ENCODE peak calls at places on chromosomes 12 and 14, in seven cellular contexts. One of them, this sample, is unnamed. For H3K4me1, the result is how much of the 10 kb centered on the place peaks cover.

GRCh38 chr12:55762646-55763045 is 19.7 kb downstream of the GDF11 start:
- DNase-seq in astrocyte: no peak
- DNase-seq in cardiac muscle cell: no peak
- DNase-seq in tibial nerve: no peak
- DNase-seq in neural progenitor cell: no peak
- DNase-seq in mammary epithelial cell: no peak
- DNase-seq in right lobe of liver: no peak
- DNase-seq in this sample: no peak

GRCh38 chr12:104524026-104524425 is 67.3 kb downstream of the CHST11 start:
- DNase-seq in astrocyte: no peak
- DNase-seq in cardiac muscle cell: no peak
- DNase-seq in tibial nerve: no peak
- DNase-seq in neural progenitor cell: no peak
- DNase-seq in mammary epithelial cell: no peak
- DNase-seq in right lobe of liver: no peak
- DNase-seq in this sample: no peak

GRCh38 chr12:52794479-52795331 is 1.2 kb downstream of the KRT3 start:
- DNase-seq in astrocyte: peak
- DNase-seq in cardiac muscle cell: no peak
- DNase-seq in tibial nerve: no peak
- DNase-seq in neural progenitor cell: no peak
- DNase-seq in mammary epithelial cell: peak
- DNase-seq in right lobe of liver: no peak
- DNase-seq in this sample: no peak

GRCh38 chr12:94616217-94616729 is 34.1 kb downstream of the TMCC3 start:
- DNase-seq in astrocyte: no peak
- DNase-seq in cardiac muscle cell: peak
- DNase-seq in tibial nerve: no peak
- DNase-seq in neural progenitor cell: peak
- DNase-seq in mammary epithelial cell: peak
- DNase-seq in right lobe of liver: no peak
- DNase-seq in this sample: no peak

GRCh38 chr12:24562761-24563392 is 386.0 kb downstream of the BCAT1 start:
- DNase-seq in astrocyte: peak
- DNase-seq in cardiac muscle cell: peak
- DNase-seq in tibial nerve: peak
- DNase-seq in neural progenitor cell: peak
- DNase-seq in mammary epithelial cell: peak
- DNase-seq in right lobe of liver: peak
- DNase-seq in this sample: peak

GRCh38 chr12:48796976-48797375 is 8.1 kb upstream of the ADCY6 start:
- DNase-seq in astrocyte: peak
- DNase-seq in cardiac muscle cell: no peak
- DNase-seq in tibial nerve: no peak
- DNase-seq in neural progenitor cell: no peak
- DNase-seq in mammary epithelial cell: no peak
- DNase-seq in right lobe of liver: no peak
- DNase-seq in this sample: no peak

GRCh38 chr12:56115329-56115728 is 1.1 kb upstream of the RPL41 start:
- DNase-seq in astrocyte: peak
- DNase-seq in cardiac muscle cell: no peak
- DNase-seq in tibial nerve: peak
- DNase-seq in neural progenitor cell: peak
- DNase-seq in mammary epithelial cell: peak
- DNase-seq in right lobe of liver: no peak
- DNase-seq in this sample: no peak

GRCh38 chr12:50525422-50525821 is 20.6 kb downstream of the DIP2B start:
- DNase-seq in astrocyte: no peak
- DNase-seq in cardiac muscle cell: no peak
- DNase-seq in tibial nerve: no peak
- DNase-seq in neural progenitor cell: no peak
- DNase-seq in mammary epithelial cell: no peak
- DNase-seq in right lobe of liver: no peak
- DNase-seq in this sample: no peak

GRCh38 chr12:39503445-39503844 is 60.5 kb upstream of the KIF21A start:
- DNase-seq in astrocyte: peak
- DNase-seq in cardiac muscle cell: no peak
- DNase-seq in tibial nerve: no peak
- DNase-seq in neural progenitor cell: no peak
- DNase-seq in mammary epithelial cell: peak
- DNase-seq in right lobe of liver: no peak
- DNase-seq in this sample: no peak

GRCh38 chr12:81809829-81810595 is 50.9 kb upstream of the PPFIA2 start:
- DNase-seq in astrocyte: no peak
- DNase-seq in cardiac muscle cell: no peak
- DNase-seq in tibial nerve: peak
- DNase-seq in neural progenitor cell: no peak
- DNase-seq in mammary epithelial cell: no peak
- DNase-seq in right lobe of liver: no peak
- DNase-seq in this sample: no peak

GRCh38 chr12:89369166-89369565 is 16.9 kb upstream of the DUSP6 start:
- DNase-seq in astrocyte: peak
- DNase-seq in cardiac muscle cell: no peak
- DNase-seq in tibial nerve: no peak
- DNase-seq in neural progenitor cell: no peak
- DNase-seq in mammary epithelial cell: no peak
- DNase-seq in right lobe of liver: no peak
- DNase-seq in this sample: no peak

GRCh38 chr12:111287125-111287900 is 81.6 kb downstream of the PHETA1 start:
- DNase-seq in astrocyte: no peak
- DNase-seq in cardiac muscle cell: no peak
- DNase-seq in tibial nerve: no peak
- DNase-seq in neural progenitor cell: no peak
- DNase-seq in mammary epithelial cell: no peak
- DNase-seq in right lobe of liver: no peak
- DNase-seq in this sample: no peak

GRCh38 chr12:85155791-85156190 is 119.6 kb downstream of the LRRIQ1 start:
- DNase-seq in astrocyte: peak
- DNase-seq in cardiac muscle cell: peak
- DNase-seq in tibial nerve: no peak
- DNase-seq in neural progenitor cell: peak
- DNase-seq in mammary epithelial cell: no peak
- DNase-seq in right lobe of liver: no peak
- DNase-seq in this sample: no peak

GRCh38 chr14:53409974-53410373 is 256.9 kb upstream of the DDHD1 start:
- DNase-seq in astrocyte: peak
- DNase-seq in cardiac muscle cell: no peak
- DNase-seq in tibial nerve: no peak
- DNase-seq in neural progenitor cell: no peak
- DNase-seq in mammary epithelial cell: no peak
- DNase-seq in right lobe of liver: no peak
- DNase-seq in this sample: no peak

GRCh38 chr12:32134144-32134888 is 27.7 kb downstream of the BICD1 start:
- DNase-seq in astrocyte: peak
- DNase-seq in cardiac muscle cell: no peak
- DNase-seq in tibial nerve: no peak
- DNase-seq in neural progenitor cell: no peak
- DNase-seq in mammary epithelial cell: peak
- DNase-seq in right lobe of liver: no peak
- DNase-seq in this sample: no peak
- TF ChIP-seq CTCF in astrocyte: peak
- TF ChIP-seq CTCF in cardiac muscle cell: no peak
- TF ChIP-seq CTCF in tibial nerve: no peak
- TF ChIP-seq CTCF in neural progenitor cell: no peak
- TF ChIP-seq CTCF in mammary epithelial cell: no peak
- TF ChIP-seq CTCF in right lobe of liver: no peak
- TF ChIP-seq CTCF in this sample: no peak

GRCh38 chr12:70486588-70486987 is 120.5 kb downstream of the KCNMB4 start:
- DNase-seq in astrocyte: peak
- DNase-seq in cardiac muscle cell: no peak
- DNase-seq in tibial nerve: no peak
- DNase-seq in neural progenitor cell: no peak
- DNase-seq in mammary epithelial cell: no peak
- DNase-seq in right lobe of liver: no peak
- DNase-seq in this sample: no peak
- H3K4me3 ChIP-seq in astrocyte: no peak
- H3K4me3 ChIP-seq in cardiac muscle cell: no peak
- H3K4me3 ChIP-seq in tibial nerve: no peak
- H3K4me3 ChIP-seq in neural progenitor cell: no peak
- H3K4me3 ChIP-seq in mammary epithelial cell: no peak
- H3K4me3 ChIP-seq in right lobe of liver: no peak
- H3K4me3 ChIP-seq in this sample: no peak

GRCh38 chr14:55858604-55859003 is 259.6 kb upstream of the PELI2 start:
- DNase-seq in astrocyte: no peak
- DNase-seq in cardiac muscle cell: no peak
- DNase-seq in tibial nerve: no peak
- DNase-seq in neural progenitor cell: no peak
- DNase-seq in mammary epithelial cell: no peak
- DNase-seq in right lobe of liver: no peak
- DNase-seq in this sample: no peak
- H3K4me1 ChIP-seq in astrocyte: under half
- H3K4me1 ChIP-seq in cardiac muscle cell: under half
- H3K4me1 ChIP-seq in tibial nerve: under half
- H3K4me1 ChIP-seq in neural progenitor cell: under half
- H3K4me1 ChIP-seq in mammary epithelial cell: under half
- H3K4me1 ChIP-seq in right lobe of liver: under half
- H3K4me1 ChIP-seq in this sample: under half

DNA sequence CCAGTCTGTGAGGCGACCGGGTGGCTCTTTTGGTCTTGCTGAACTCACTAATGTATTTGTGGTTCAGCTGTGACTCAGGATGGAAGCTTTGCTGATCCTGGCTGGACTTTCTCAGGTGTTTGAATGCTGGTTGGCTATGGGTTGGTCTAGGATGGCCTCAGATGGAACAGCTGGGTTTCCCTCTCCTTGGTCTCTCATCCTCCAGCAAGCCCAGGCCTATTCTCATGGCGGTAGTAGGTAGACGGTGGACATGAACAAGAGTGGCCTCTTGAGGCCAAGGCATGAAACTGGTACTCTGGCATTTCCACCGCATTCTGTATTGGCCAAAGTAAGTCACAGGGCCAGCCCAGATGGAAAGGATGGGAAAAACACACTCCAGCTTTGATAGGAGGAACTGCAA is 11.8 kb upstream of the POLR3B start:
- DNase-seq in astrocyte: peak
- DNase-seq in cardiac muscle cell: peak
- DNase-seq in tibial nerve: peak
- DNase-seq in neural progenitor cell: peak
- DNase-seq in mammary epithelial cell: peak
- DNase-seq in right lobe of liver: no peak
- DNase-seq in this sample: no peak
- TF ChIP-seq CTCF in astrocyte: peak
- TF ChIP-seq CTCF in cardiac muscle cell: peak
- TF ChIP-seq CTCF in tibial nerve: peak
- TF ChIP-seq CTCF in neural progenitor cell: peak
- TF ChIP-seq CTCF in mammary epithelial cell: peak
- TF ChIP-seq CTCF in right lobe of liver: peak
- TF ChIP-seq CTCF in this sample: peak

GRCh38 chr14:21191261-21191808 is 35.5 kb upstream of the OR5AU1 start:
- DNase-seq in astrocyte: no peak
- DNase-seq in cardiac muscle cell: no peak
- DNase-seq in tibial nerve: no peak
- DNase-seq in neural progenitor cell: no peak
- DNase-seq in mammary epithelial cell: no peak
- DNase-seq in right lobe of liver: no peak
- DNase-seq in this sample: no peak
- H3K4me3 ChIP-seq in astrocyte: no peak
- H3K4me3 ChIP-seq in cardiac muscle cell: no peak
- H3K4me3 ChIP-seq in tibial nerve: no peak
- H3K4me3 ChIP-seq in neural progenitor cell: peak
- H3K4me3 ChIP-seq in mammary epithelial cell: no peak
- H3K4me3 ChIP-seq in right lobe of liver: peak
- H3K4me3 ChIP-seq in this sample: peak

DNA sequence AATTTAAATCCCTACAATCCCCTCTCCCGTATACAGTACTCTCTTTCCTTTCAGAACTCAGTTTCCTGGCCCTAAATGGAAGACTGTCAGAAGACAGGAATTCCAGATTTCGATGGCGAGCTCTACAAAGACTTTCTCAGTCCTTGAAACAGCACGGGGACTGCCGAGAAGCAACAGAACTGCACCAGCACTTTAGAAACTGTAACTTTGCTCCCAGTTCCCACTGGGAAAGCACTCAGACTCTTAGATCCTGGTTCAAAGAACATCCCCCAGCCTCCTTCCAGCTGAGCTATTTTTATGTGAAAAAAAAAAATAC is 1.8 kb downstream of the PXN start:
- DNase-seq in astrocyte: no peak
- DNase-seq in cardiac muscle cell: no peak
- DNase-seq in tibial nerve: no peak
- DNase-seq in neural progenitor cell: no peak
- DNase-seq in mammary epithelial cell: no peak
- DNase-seq in right lobe of liver: no peak
- DNase-seq in this sample: no peak
- H3K4me1 ChIP-seq in astrocyte: under half
- H3K4me1 ChIP-seq in cardiac muscle cell: under half
- H3K4me1 ChIP-seq in tibial nerve: half or more
- H3K4me1 ChIP-seq in neural progenitor cell: under half
- H3K4me1 ChIP-seq in mammary epithelial cell: under half
- H3K4me1 ChIP-seq in right lobe of liver: under half
- H3K4me1 ChIP-seq in this sample: half or more

This sample was measured in left ventricle myocardium inferior.